ENCODE peak calls at places on chromosomes 7 and 10, in five cellular contexts. One of them, this sample, is unnamed. For H3K27me3 and H3K4me1, the result is how much of the 10 kb centered on the place peaks cover.

GRCh38 chr10:99433378-99434020 is 3.1 kb upstream of the GOT1 start:
- DNase-seq in aorta: no peak
- DNase-seq in astrocyte: no peak
- DNase-seq in right lobe of liver: no peak
- DNase-seq in Peyer's patch: no peak
- DNase-seq in this sample: no peak

GRCh38 chr10:119350529-119351001 is 143.2 kb downstream of the GRK5 start:
- DNase-seq in Peyer's patch: peak
- DNase-seq in astrocyte: peak
- DNase-seq in right lobe of liver: no peak
- DNase-seq in aorta: no peak
- DNase-seq in this sample: no peak

GRCh38 chr10:91624633-91625032 is 8.2 kb downstream of the PPP1R3C start:
- DNase-seq in Peyer's patch: no peak
- DNase-seq in right lobe of liver: no peak
- DNase-seq in astrocyte: no peak
- DNase-seq in aorta: no peak
- DNase-seq in this sample: no peak

GRCh38 chr7:25260862-25261454 is 32.7 kb upstream of the NPVF start:
- DNase-seq in Peyer's patch: no peak
- DNase-seq in aorta: no peak
- DNase-seq in astrocyte: peak
- DNase-seq in right lobe of liver: no peak
- DNase-seq in this sample: no peak

GRCh38 chr7:70557281-70557680 is 574.7 kb upstream of the GALNT17 start:
- DNase-seq in Peyer's patch: no peak
- DNase-seq in aorta: no peak
- DNase-seq in right lobe of liver: no peak
- DNase-seq in astrocyte: no peak
- DNase-seq in this sample: no peak

GRCh38 chr10:727162-727790 is 37.8 kb upstream of the DIP2C start:
- DNase-seq in astrocyte: no peak
- DNase-seq in aorta: no peak
- DNase-seq in Peyer's patch: no peak
- DNase-seq in right lobe of liver: no peak
- DNase-seq in this sample: no peak

GRCh38 chr7:79091011-79091410 is 362.5 kb downstream of the MAGI2 start:
- DNase-seq in astrocyte: no peak
- DNase-seq in aorta: no peak
- DNase-seq in right lobe of liver: no peak
- DNase-seq in Peyer's patch: no peak
- DNase-seq in this sample: no peak

GRCh38 chr7:100016209-100016901 is 959 bp downstream of the ZKSCAN1 start:
- DNase-seq in Peyer's patch: no peak
- DNase-seq in aorta: no peak
- DNase-seq in astrocyte: no peak
- DNase-seq in right lobe of liver: no peak
- DNase-seq in this sample: no peak

GRCh38 chr10:97101166-97101940 is 84.4 kb downstream of the SLIT1 start:
- DNase-seq in Peyer's patch: no peak
- DNase-seq in aorta: no peak
- DNase-seq in right lobe of liver: no peak
- DNase-seq in astrocyte: no peak
- DNase-seq in this sample: no peak

GRCh38 chr7:73703985-73704639 is 15.4 kb downstream of the STX1A start:
- DNase-seq in Peyer's patch: peak
- DNase-seq in aorta: no peak
- DNase-seq in astrocyte: no peak
- DNase-seq in right lobe of liver: no peak
- DNase-seq in this sample: peak

GRCh38 chr10:42933454-42934340 is 143.2 kb upstream of the RET start:
- DNase-seq in astrocyte: no peak
- DNase-seq in right lobe of liver: no peak
- DNase-seq in aorta: no peak
- DNase-seq in Peyer's patch: no peak
- DNase-seq in this sample: no peak
- H3K4me3 ChIP-seq in astrocyte: no peak
- H3K4me3 ChIP-seq in right lobe of liver: peak
- H3K4me3 ChIP-seq in aorta: no peak
- H3K4me3 ChIP-seq in Peyer's patch: no peak
- H3K4me3 ChIP-seq in this sample: peak

DNA sequence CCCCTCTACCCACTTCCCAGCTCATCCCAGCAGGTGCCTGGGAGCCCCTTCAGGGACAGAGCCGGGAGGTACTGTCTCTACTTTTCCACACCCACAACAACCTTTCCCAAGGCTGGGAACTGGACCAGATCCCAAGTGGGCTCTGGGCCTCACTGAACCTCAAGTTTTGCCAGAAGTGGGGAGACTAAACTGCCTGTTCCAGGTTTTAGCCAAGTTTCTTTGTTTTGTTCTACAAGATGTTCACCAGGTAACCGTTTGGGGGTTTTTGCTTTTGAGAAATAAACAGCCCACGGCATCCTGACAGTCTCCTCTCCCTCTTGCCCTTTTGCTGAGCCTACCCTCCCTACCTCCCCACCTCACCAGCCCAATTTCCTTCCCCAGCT is 10.6 kb upstream of the EMX2 start:
- DNase-seq in Peyer's patch: no peak
- DNase-seq in right lobe of liver: no peak
- DNase-seq in astrocyte: no peak
- DNase-seq in aorta: no peak
- DNase-seq in this sample: no peak
- H3K27me3 ChIP-seq in Peyer's patch: under half
- H3K27me3 ChIP-seq in right lobe of liver: under half
- H3K27me3 ChIP-seq in astrocyte: half or more
- H3K27me3 ChIP-seq in aorta: under half
- H3K27me3 ChIP-seq in this sample: half or more

GRCh38 chr7:157140118-157140905 is 1.6 kb downstream of the UBE3C start:
- DNase-seq in astrocyte: no peak
- DNase-seq in right lobe of liver: no peak
- DNase-seq in aorta: no peak
- DNase-seq in Peyer's patch: no peak
- DNase-seq in this sample: no peak
- H3K4me1 ChIP-seq in astrocyte: under half
- H3K4me1 ChIP-seq in right lobe of liver: under half
- H3K4me1 ChIP-seq in aorta: under half
- H3K4me1 ChIP-seq in Peyer's patch: under half
- H3K4me1 ChIP-seq in this sample: under half

GRCh38 chr7:767941-768729 is 41.1 kb upstream of the PRKAR1B start:
- DNase-seq in aorta: no peak
- DNase-seq in Peyer's patch: no peak
- DNase-seq in right lobe of liver: no peak
- DNase-seq in astrocyte: peak
- DNase-seq in this sample: no peak
- H3K4me3 ChIP-seq in aorta: no peak
- H3K4me3 ChIP-seq in Peyer's patch: no peak
- H3K4me3 ChIP-seq in right lobe of liver: no peak
- H3K4me3 ChIP-seq in astrocyte: no peak
- H3K4me3 ChIP-seq in this sample: no peak

DNA sequence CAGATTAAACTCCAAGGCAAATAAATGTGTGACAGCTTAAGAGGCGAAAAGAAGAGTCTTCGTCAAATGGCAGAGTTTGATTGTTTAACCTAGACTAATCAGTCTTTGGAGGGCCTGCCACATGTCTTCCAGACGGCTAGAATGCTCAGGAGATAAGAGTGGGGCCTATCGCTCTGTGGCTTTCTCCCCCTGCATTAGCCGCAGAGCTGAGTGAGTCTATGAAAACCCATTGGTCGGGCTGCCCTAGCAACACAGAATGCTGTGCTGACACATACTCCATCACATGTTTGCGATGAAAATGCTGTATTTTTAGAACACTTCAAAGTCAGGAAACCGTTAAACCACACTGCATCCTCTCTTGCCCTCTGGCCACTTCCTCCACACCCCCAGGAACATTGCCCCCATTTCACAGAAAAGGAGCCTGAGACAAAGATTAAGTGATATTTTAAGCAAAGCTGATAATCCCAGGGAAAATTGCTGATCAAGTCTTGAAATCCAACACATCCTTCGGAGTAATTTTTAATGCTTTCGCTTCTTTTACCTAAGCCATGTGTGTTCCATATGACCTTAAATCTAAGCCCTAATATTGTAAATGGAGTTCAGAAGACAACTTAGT is 161.0 kb downstream of the CELF2 start:
- DNase-seq in right lobe of liver: no peak
- DNase-seq in aorta: no peak
- DNase-seq in astrocyte: peak
- DNase-seq in Peyer's patch: no peak
- DNase-seq in this sample: no peak
- H3K27me3 ChIP-seq in right lobe of liver: under half
- H3K27me3 ChIP-seq in aorta: under half
- H3K27me3 ChIP-seq in astrocyte: under half
- H3K27me3 ChIP-seq in Peyer's patch: under half
- H3K27me3 ChIP-seq in this sample: under half

GRCh38 chr10:114471906-114472873 is 67.9 kb upstream of the AFAP1L2 start:
- DNase-seq in astrocyte: no peak
- DNase-seq in Peyer's patch: no peak
- DNase-seq in aorta: no peak
- DNase-seq in right lobe of liver: peak
- DNase-seq in this sample: no peak

GRCh38 chr10:114470956-114471905 is 66.9 kb upstream of the AFAP1L2 start:
- DNase-seq in aorta: peak
- DNase-seq in astrocyte: peak
- DNase-seq in Peyer's patch: peak
- DNase-seq in right lobe of liver: peak
- DNase-seq in this sample: no peak

GRCh38 chr10:114474989-114475388 is 70.7 kb upstream of the AFAP1L2 start:
- DNase-seq in astrocyte: no peak
- DNase-seq in aorta: no peak
- DNase-seq in Peyer's patch: no peak
- DNase-seq in right lobe of liver: no peak
- DNase-seq in this sample: no peak

GRCh38 chr10:114472874-114473248 is 68.6 kb upstream of the AFAP1L2 start:
- DNase-seq in astrocyte: no peak
- DNase-seq in Peyer's patch: no peak
- DNase-seq in aorta: no peak
- DNase-seq in right lobe of liver: no peak
- DNase-seq in this sample: no peak

DNA sequence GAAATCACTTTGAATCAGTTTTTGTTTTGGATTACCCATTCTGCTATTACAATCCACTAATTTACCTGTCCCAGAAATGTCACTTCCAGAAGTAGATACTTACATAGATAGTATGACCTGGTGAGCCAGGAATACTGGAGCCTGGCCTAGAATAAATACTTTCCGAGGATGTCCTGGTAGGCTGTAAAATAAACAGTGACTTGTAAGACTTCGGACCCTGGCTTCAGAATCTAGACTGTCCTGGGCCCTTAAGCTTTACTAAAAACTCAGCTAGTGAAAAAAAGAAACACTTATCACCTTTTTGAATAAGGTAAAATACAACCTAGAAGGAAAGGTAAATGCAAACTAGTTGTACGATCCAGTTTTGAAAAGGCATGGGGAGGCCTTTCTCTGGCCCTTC is 69.5 kb upstream of the AFAP1L2 start:
- DNase-seq in astrocyte: no peak
- DNase-seq in aorta: no peak
- DNase-seq in Peyer's patch: no peak
- DNase-seq in right lobe of liver: peak
- DNase-seq in this sample: no peak
- H3K4me1 ChIP-seq in astrocyte: under half
- H3K4me1 ChIP-seq in aorta: under half
- H3K4me1 ChIP-seq in Peyer's patch: under half
- H3K4me1 ChIP-seq in right lobe of liver: under half
- H3K4me1 ChIP-seq in this sample: under half

This sample was measured in iPS DF 6.9.